ENCODE peak calls at places on chromosomes 3 and 15, in four cellular contexts. J is foreskin fibroblast; V is mucosa of descending colon; T is CD8-positive, alpha-beta T cell. B is an unnamed sample.

GRCh38 chr3:18444597-18445420 is 19.7 kb upstream of the SATB1 start:
- DNase-seq in J (peak), V (peak), T (peak), B (peak)

GRCh38 chr15:75177360-75178071 is 24.2 kb upstream of the C15orf39 start:
- DNase-seq in J (no peak), V (peak), T (no peak), B (no peak)

GRCh38 chr15:52784799-52785671 is 5.1 kb downstream of the ONECUT1 start:
- DNase-seq in J (no peak), V (no peak), T (no peak), B (no peak)

GRCh38 chr3:115931581-115931980 is 308.3 kb downstream of the GAP43 start:
- DNase-seq in J (no peak), V (no peak), T (no peak), B (no peak)

GRCh38 chr3:134279466-134279865 is 28.8 kb upstream of the RYK start:
- DNase-seq in J (no peak), V (no peak), T (no peak), B (no peak)

GRCh38 chr3:23991236-23992050 is 46.4 kb downstream of the NR1D2 start:
- DNase-seq in J (no peak), V (no peak), T (no peak), B (peak)

GRCh38 chr15:74270854-74271520 is 34.9 kb downstream of the CCDC33 start:
- DNase-seq in J (no peak), V (no peak), T (no peak), B (peak)

GRCh38 chr3:149604125-149604851 is 53.5 kb downstream of the WWTR1 start:
- DNase-seq in J (no peak), V (no peak), T (no peak), B (no peak)

GRCh38 chr15:88438181-88438580 is 29.0 kb downstream of the MRPL46 start:
- DNase-seq in J (no peak), V (no peak), T (no peak), B (no peak)

GRCh38 chr3:134084230-134084950 is 54.7 kb upstream of the SLCO2A1 start:
- DNase-seq in J (no peak), V (no peak), T (no peak), B (no peak)

GRCh38 chr3:61821823-61822251 is 260.5 kb downstream of the PTPRG start:
- DNase-seq in J (peak), V (no peak), T (no peak), B (no peak)

GRCh38 chr15:91975241-91975978 is 121.9 kb downstream of the SLCO3A1 start:
- DNase-seq in J (no peak), V (no peak), T (no peak), B (no peak)
- TF ChIP-seq CTCF in J (no peak), V (no peak), T (no peak), B (peak)

DNA sequence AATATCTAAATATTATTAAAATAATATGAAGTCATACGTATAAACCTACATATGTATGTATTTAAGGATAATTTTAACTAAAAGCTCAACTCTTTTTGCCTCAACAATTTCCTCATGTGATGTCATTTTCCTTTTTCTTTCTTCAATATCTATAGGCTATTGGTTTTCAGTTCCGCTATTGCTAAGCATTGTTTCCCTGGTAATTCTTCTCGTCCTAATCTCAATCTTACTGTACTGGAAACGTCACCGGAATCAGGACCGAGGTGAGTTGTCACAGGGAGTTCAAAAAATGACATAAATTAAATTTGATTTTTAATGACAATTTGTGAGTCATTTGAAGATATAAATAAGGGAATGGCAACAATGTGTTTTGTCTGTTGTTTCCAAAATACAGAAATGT is 16.6 kb downstream of the CD200 start:
- DNase-seq in J (no peak), V (no peak), T (no peak), B (no peak)
- TF ChIP-seq CTCF in J (no peak), V (no peak), T (no peak), B (no peak)

GRCh38 chr3:60177726-60178125 is 1073.5 kb downstream of the FHIT start:
- DNase-seq in J (no peak), V (no peak), T (no peak), B (no peak)

GRCh38 chr3:60178931-60179653 is 1072.2 kb downstream of the FHIT start:
- DNase-seq in J (no peak), V (no peak), T (no peak), B (no peak)

GRCh38 chr3:60185161-60185560 is 1066.1 kb downstream of the FHIT start:
- DNase-seq in J (no peak), V (no peak), T (no peak), B (no peak)

GRCh38 chr3:60186359-60186758 is 1064.9 kb downstream of the FHIT start:
- DNase-seq in J (no peak), V (no peak), T (no peak), B (no peak)

DNA sequence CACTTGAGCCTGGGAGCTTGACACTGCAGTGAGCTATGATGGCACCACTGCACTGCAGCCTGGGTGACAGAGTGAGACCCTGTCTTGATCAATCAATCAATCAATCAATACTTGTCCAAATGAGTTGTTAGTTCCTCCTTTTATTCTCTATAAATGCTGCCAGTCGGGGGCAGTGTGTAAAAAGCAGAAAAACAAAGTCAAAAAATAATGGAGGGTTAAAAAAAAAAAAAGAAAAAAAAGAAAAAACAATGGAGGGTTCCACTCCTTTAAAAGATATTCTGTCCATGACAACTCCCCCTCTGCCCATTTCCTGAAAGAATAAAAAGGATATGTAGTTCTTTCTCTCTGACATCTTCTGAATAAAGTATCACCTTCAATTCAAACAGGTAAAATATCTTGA is 1068.6 kb downstream of the FHIT start:
- DNase-seq in J (no peak), V (no peak), T (no peak), B (no peak)
- TF ChIP-seq CTCF in J (no peak), V (no peak), T (no peak), B (peak)

GRCh38 chr3:33915796-33916589 is 117.6 kb downstream of the PDCD6IP start:
- DNase-seq in J (peak), V (no peak), T (no peak), B (peak)
- TF ChIP-seq CTCF in J (peak), V (no peak), T (no peak), B (peak)

GRCh38 chr3:46861293-46861995 is 1.8 kb downstream of the MYL3 start:
- DNase-seq in J (no peak), V (no peak), T (no peak), B (peak)

GRCh38 chr3:46861996-46862688 is 1.1 kb downstream of the MYL3 start:
- DNase-seq in J (no peak), V (peak), T (no peak), B (no peak)

GRCh38 chr3:46862689-46863020 is 589 bp downstream of the MYL3 start:
- DNase-seq in J (no peak), V (no peak), T (no peak), B (no peak)

GRCh38 chr3:46858996-46859710 is 4.1 kb downstream of the MYL3 start:
- DNase-seq in J (no peak), V (peak), T (no peak), B (peak)

DNA sequence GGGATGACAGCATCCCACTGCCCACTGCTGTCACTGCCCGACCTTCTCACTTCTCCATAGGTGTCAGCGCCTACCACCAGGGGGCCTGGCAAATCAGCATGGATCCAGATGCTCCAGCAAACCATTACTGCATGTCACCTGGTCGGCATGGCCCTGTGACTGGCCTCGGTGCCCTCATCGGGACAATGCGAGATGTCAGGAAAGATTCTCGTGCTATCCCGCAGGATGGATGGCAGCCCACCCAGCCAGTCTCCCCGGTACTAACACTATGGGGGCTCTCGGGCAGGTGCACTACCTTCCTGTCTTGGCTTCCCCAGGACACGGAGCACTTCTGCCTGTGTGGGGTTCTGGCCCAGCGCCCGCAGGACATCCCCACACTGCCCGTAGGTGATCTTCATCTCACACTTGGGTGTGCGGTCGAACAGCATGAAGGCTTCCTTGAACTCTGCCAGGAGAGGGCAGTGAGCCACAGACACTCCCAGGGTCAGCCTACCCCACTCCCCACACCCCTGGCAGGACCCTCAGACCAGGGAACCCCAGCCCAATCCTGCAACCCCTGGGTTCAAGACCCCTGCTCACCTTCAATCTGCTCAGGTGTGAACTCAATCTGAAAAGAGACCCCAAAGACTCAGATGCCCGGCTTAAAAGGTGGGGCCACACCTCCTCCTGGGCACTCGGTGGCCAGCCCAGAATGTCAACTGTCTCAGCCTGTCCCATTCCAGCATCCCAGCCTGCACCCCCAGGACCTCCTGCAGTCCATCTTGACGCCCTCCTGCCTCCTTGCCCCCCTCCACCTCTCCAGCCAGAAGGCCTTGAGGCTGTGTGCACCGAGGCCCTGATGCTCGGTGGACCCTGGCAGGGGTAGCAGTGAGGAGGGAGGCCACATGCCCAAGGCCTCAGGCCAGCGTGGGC is 2.6 kb downstream of the MYL3 start:
- DNase-seq in J (no peak), V (peak), T (no peak), B (peak)
- TF ChIP-seq CTCF in J (peak), V (no peak), T (peak), B (peak)

DNA sequence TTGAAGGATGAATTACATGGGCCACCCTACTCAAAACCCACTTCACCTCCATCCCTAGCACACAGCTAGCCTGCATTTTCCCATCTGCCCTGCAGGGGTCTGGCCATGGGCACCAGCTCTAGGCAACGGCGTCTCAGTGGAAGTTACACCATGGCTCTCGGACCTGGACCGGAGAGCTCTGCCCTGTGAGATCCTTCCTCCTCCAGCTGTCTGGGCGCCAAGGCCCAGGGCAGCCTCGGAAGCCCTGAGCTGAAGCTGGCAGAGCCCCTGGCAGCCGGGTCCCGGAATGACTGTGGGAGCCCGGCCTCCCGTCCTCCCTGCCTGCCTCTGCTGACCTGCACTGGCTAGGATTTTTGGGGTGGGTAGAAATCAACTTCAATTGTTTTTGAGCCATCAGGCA is 98.9 kb downstream of the CHSY1 start:
- DNase-seq in J (no peak), V (no peak), T (no peak), B (no peak)
- TF ChIP-seq CTCF in J (peak), V (no peak), T (no peak), B (peak)

GRCh38 chr3:114417265-114417664 is 123.4 kb downstream of the TIGIT start:
- DNase-seq in J (no peak), V (no peak), T (no peak), B (no peak)

GRCh38 chr3:114409291-114409690 is 115.5 kb downstream of the TIGIT start:
- DNase-seq in J (no peak), V (no peak), T (no peak), B (no peak)

GRCh38 chr3:114411292-114411691 is 117.5 kb downstream of the TIGIT start:
- DNase-seq in J (no peak), V (no peak), T (no peak), B (no peak)

GRCh38 chr3:114408763-114409162 is 114.9 kb downstream of the TIGIT start:
- DNase-seq in J (no peak), V (no peak), T (no peak), B (peak)

DNA sequence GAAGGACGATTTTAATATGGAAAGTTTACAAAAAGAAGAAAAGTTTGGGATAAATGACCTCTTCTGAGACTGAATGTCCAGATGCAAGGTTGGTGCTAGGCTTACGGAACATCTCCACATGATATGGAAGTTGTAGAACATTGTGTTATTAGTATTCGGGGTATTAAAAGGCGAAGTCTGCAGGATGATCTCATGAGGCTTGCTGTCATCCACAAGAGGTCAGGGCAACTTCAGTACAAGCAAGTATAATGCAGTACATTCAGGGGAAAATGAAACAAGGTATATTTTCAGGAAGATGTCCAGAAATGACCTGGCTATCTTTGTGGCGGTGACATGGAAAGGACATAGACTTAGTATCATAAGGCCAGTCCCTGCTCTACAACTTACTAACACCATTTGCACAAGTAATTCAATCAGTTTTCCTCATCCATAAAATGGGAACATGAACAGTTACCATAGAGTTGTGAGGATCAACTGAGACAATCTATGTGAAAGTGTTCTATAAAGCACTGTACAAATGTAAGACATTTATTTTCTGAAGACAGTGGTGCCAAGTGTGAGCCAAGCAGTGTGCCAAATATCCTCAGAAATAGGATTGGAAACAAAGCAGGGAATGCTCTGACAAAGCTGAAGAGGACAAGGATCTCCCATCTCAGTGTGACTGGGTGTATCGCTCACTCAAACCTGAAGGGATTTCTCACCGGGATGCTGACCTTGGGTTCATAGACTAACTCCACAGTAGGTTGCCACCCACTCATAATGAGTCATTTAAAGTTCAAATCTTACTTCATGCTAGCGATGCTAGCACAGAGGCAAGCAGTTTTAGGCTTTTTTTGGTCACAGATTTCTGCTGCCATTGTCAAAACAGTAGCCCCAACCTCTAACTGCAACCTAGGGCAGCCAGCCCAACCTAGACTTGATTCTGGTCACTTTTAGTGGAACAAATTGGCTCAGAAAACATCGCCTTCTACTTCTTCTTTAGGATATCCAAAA is 118.3 kb downstream of the TIGIT start:
- DNase-seq in J (peak), V (no peak), T (no peak), B (no peak)
- TF ChIP-seq CTCF in J (no peak), V (no peak), T (no peak), B (no peak)

B was measured in BE2C.